ENCODE peak calls at places on chromosomes 12 and 14, in nine cellular contexts. One of them, this sample, is unnamed.

GRCh38 chr12:79373896-79374499 is 316.8 kb downstream of the PAWR start:
- DNase-seq in iPS-NIHi11: peak
- DNase-seq in aorta: no peak
- DNase-seq in astrocyte of the spinal cord: peak
- DNase-seq in LHCN-M2: peak
- DNase-seq in esophagus squamous epithelium: no peak
- DNase-seq in effector CD8-positive, alpha-beta T cell: no peak
- DNase-seq in GM12865: peak
- DNase-seq in RCC 7860: no peak
- DNase-seq in this sample: no peak

GRCh38 chr14:72788255-72788654 is 105.6 kb downstream of the DPF3 start:
- DNase-seq in esophagus squamous epithelium: no peak
- DNase-seq in iPS-NIHi11: no peak
- DNase-seq in RCC 7860: no peak
- DNase-seq in LHCN-M2: no peak
- DNase-seq in aorta: no peak
- DNase-seq in effector CD8-positive, alpha-beta T cell: no peak
- DNase-seq in GM12865: peak
- DNase-seq in astrocyte of the spinal cord: no peak
- DNase-seq in this sample: no peak

GRCh38 chr12:8078400-8078799 is 3.7 kb upstream of the NECAP1 start:
- DNase-seq in iPS-NIHi11: peak
- DNase-seq in LHCN-M2: peak
- DNase-seq in effector CD8-positive, alpha-beta T cell: peak
- DNase-seq in RCC 7860: peak
- DNase-seq in astrocyte of the spinal cord: peak
- DNase-seq in aorta: peak
- DNase-seq in esophagus squamous epithelium: no peak
- DNase-seq in GM12865: peak
- DNase-seq in this sample: no peak

GRCh38 chr14:87409401-87409800 is 583.6 kb downstream of the GALC start:
- DNase-seq in iPS-NIHi11: no peak
- DNase-seq in astrocyte of the spinal cord: no peak
- DNase-seq in LHCN-M2: no peak
- DNase-seq in aorta: no peak
- DNase-seq in effector CD8-positive, alpha-beta T cell: no peak
- DNase-seq in GM12865: no peak
- DNase-seq in esophagus squamous epithelium: no peak
- DNase-seq in RCC 7860: no peak
- DNase-seq in this sample: no peak

GRCh38 chr12:132143328-132144071 is 619 bp downstream of the DDX51 start:
- DNase-seq in RCC 7860: no peak
- DNase-seq in effector CD8-positive, alpha-beta T cell: no peak
- DNase-seq in LHCN-M2: no peak
- DNase-seq in aorta: peak
- DNase-seq in GM12865: peak
- DNase-seq in esophagus squamous epithelium: no peak
- DNase-seq in astrocyte of the spinal cord: no peak
- DNase-seq in iPS-NIHi11: peak
- DNase-seq in this sample: no peak

GRCh38 chr12:79300199-79300568 is 390.6 kb downstream of the PAWR start:
- DNase-seq in astrocyte of the spinal cord: peak
- DNase-seq in effector CD8-positive, alpha-beta T cell: no peak
- DNase-seq in iPS-NIHi11: no peak
- DNase-seq in esophagus squamous epithelium: no peak
- DNase-seq in GM12865: no peak
- DNase-seq in aorta: no peak
- DNase-seq in RCC 7860: no peak
- DNase-seq in LHCN-M2: peak
- DNase-seq in this sample: no peak

GRCh38 chr14:94483729-94484275 is 7.8 kb upstream of the SERPINA9 start:
- DNase-seq in LHCN-M2: peak
- DNase-seq in GM12865: no peak
- DNase-seq in astrocyte of the spinal cord: no peak
- DNase-seq in iPS-NIHi11: no peak
- DNase-seq in aorta: no peak
- DNase-seq in RCC 7860: peak
- DNase-seq in esophagus squamous epithelium: no peak
- DNase-seq in effector CD8-positive, alpha-beta T cell: no peak
- DNase-seq in this sample: no peak

GRCh38 chr14:51575225-51576111 is 76.2 kb upstream of the FRMD6 start:
- DNase-seq in LHCN-M2: no peak
- DNase-seq in esophagus squamous epithelium: no peak
- DNase-seq in RCC 7860: no peak
- DNase-seq in iPS-NIHi11: no peak
- DNase-seq in effector CD8-positive, alpha-beta T cell: no peak
- DNase-seq in GM12865: no peak
- DNase-seq in astrocyte of the spinal cord: no peak
- DNase-seq in aorta: no peak
- DNase-seq in this sample: peak

GRCh38 chr12:62732861-62733427 is 202.0 kb downstream of the PPM1H start:
- DNase-seq in esophagus squamous epithelium: no peak
- DNase-seq in aorta: no peak
- DNase-seq in GM12865: peak
- DNase-seq in effector CD8-positive, alpha-beta T cell: no peak
- DNase-seq in astrocyte of the spinal cord: peak
- DNase-seq in iPS-NIHi11: no peak
- DNase-seq in LHCN-M2: peak
- DNase-seq in RCC 7860: peak
- DNase-seq in this sample: no peak

GRCh38 chr12:93616584-93617101 is 44.2 kb downstream of the SOCS2 start:
- DNase-seq in LHCN-M2: no peak
- DNase-seq in iPS-NIHi11: peak
- DNase-seq in effector CD8-positive, alpha-beta T cell: no peak
- DNase-seq in esophagus squamous epithelium: no peak
- DNase-seq in GM12865: no peak
- DNase-seq in astrocyte of the spinal cord: peak
- DNase-seq in aorta: no peak
- DNase-seq in RCC 7860: peak
- DNase-seq in this sample: no peak

GRCh38 chr14:40398981-40399380 is 966.7 kb upstream of the FBXO33 start:
- DNase-seq in RCC 7860: no peak
- DNase-seq in astrocyte of the spinal cord: no peak
- DNase-seq in effector CD8-positive, alpha-beta T cell: no peak
- DNase-seq in esophagus squamous epithelium: no peak
- DNase-seq in LHCN-M2: no peak
- DNase-seq in iPS-NIHi11: no peak
- DNase-seq in GM12865: no peak
- DNase-seq in aorta: no peak
- DNase-seq in this sample: no peak

GRCh38 chr12:54005853-54006699 is 2.7 kb upstream of the HOXC8 start:
- DNase-seq in effector CD8-positive, alpha-beta T cell: peak
- DNase-seq in aorta: peak
- DNase-seq in iPS-NIHi11: peak
- DNase-seq in RCC 7860: peak
- DNase-seq in astrocyte of the spinal cord: peak
- DNase-seq in LHCN-M2: peak
- DNase-seq in esophagus squamous epithelium: peak
- DNase-seq in GM12865: peak
- DNase-seq in this sample: peak

GRCh38 chr12:79424109-79424721 is 266.5 kb downstream of the PAWR start:
- DNase-seq in aorta: no peak
- DNase-seq in esophagus squamous epithelium: no peak
- DNase-seq in RCC 7860: peak
- DNase-seq in effector CD8-positive, alpha-beta T cell: no peak
- DNase-seq in iPS-NIHi11: no peak
- DNase-seq in astrocyte of the spinal cord: peak
- DNase-seq in LHCN-M2: peak
- DNase-seq in GM12865: no peak
- DNase-seq in this sample: no peak

GRCh38 chr12:132385923-132386751 is 56.7 kb upstream of the GALNT9 start:
- DNase-seq in iPS-NIHi11: no peak
- DNase-seq in astrocyte of the spinal cord: no peak
- DNase-seq in GM12865: no peak
- DNase-seq in RCC 7860: no peak
- DNase-seq in esophagus squamous epithelium: no peak
- DNase-seq in effector CD8-positive, alpha-beta T cell: no peak
- DNase-seq in LHCN-M2: no peak
- DNase-seq in aorta: peak
- DNase-seq in this sample: no peak

GRCh38 chr12:70002097-70002911 is 177.3 kb downstream of the MYRFL start:
- DNase-seq in LHCN-M2: no peak
- DNase-seq in RCC 7860: no peak
- DNase-seq in GM12865: no peak
- DNase-seq in esophagus squamous epithelium: no peak
- DNase-seq in iPS-NIHi11: no peak
- DNase-seq in aorta: peak
- DNase-seq in astrocyte of the spinal cord: no peak
- DNase-seq in effector CD8-positive, alpha-beta T cell: no peak
- DNase-seq in this sample: peak

GRCh38 chr12:76586764-76587395 is 27.3 kb upstream of the OSBPL8 start:
- DNase-seq in RCC 7860: no peak
- DNase-seq in effector CD8-positive, alpha-beta T cell: peak
- DNase-seq in LHCN-M2: peak
- DNase-seq in astrocyte of the spinal cord: peak
- DNase-seq in esophagus squamous epithelium: no peak
- DNase-seq in aorta: no peak
- DNase-seq in GM12865: peak
- DNase-seq in iPS-NIHi11: no peak
- DNase-seq in this sample: no peak

GRCh38 chr14:93548102-93548843 is 117.5 kb downstream of the UNC79 start:
- DNase-seq in GM12865: peak
- DNase-seq in aorta: no peak
- DNase-seq in LHCN-M2: no peak
- DNase-seq in RCC 7860: peak
- DNase-seq in astrocyte of the spinal cord: no peak
- DNase-seq in esophagus squamous epithelium: no peak
- DNase-seq in iPS-NIHi11: no peak
- DNase-seq in effector CD8-positive, alpha-beta T cell: no peak
- DNase-seq in this sample: no peak

GRCh38 chr14:45970589-45970988 is 681.0 kb downstream of the RPL10L start:
- DNase-seq in esophagus squamous epithelium: no peak
- DNase-seq in astrocyte of the spinal cord: no peak
- DNase-seq in iPS-NIHi11: no peak
- DNase-seq in aorta: no peak
- DNase-seq in RCC 7860: no peak
- DNase-seq in effector CD8-positive, alpha-beta T cell: no peak
- DNase-seq in LHCN-M2: no peak
- DNase-seq in GM12865: no peak
- DNase-seq in this sample: no peak

GRCh38 chr12:123140675-123141614 is 9.9 kb downstream of the PITPNM2 start:
- DNase-seq in GM12865: no peak
- DNase-seq in RCC 7860: no peak
- DNase-seq in aorta: no peak
- DNase-seq in effector CD8-positive, alpha-beta T cell: no peak
- DNase-seq in iPS-NIHi11: no peak
- DNase-seq in esophagus squamous epithelium: no peak
- DNase-seq in LHCN-M2: no peak
- DNase-seq in astrocyte of the spinal cord: no peak
- DNase-seq in this sample: no peak

GRCh38 chr12:102093319-102093718 is 26.6 kb downstream of the NUP37 start:
- DNase-seq in iPS-NIHi11: no peak
- DNase-seq in esophagus squamous epithelium: no peak
- DNase-seq in aorta: no peak
- DNase-seq in GM12865: no peak
- DNase-seq in effector CD8-positive, alpha-beta T cell: no peak
- DNase-seq in LHCN-M2: peak
- DNase-seq in astrocyte of the spinal cord: peak
- DNase-seq in RCC 7860: no peak
- DNase-seq in this sample: no peak

GRCh38 chr12:127245009-127245408 is 1022.0 kb upstream of the TMEM132C start:
- DNase-seq in effector CD8-positive, alpha-beta T cell: no peak
- DNase-seq in GM12865: no peak
- DNase-seq in esophagus squamous epithelium: no peak
- DNase-seq in aorta: no peak
- DNase-seq in LHCN-M2: no peak
- DNase-seq in RCC 7860: no peak
- DNase-seq in iPS-NIHi11: no peak
- DNase-seq in astrocyte of the spinal cord: peak
- DNase-seq in this sample: no peak

GRCh38 chr14:70097576-70098256 is 91.0 kb downstream of the SLC8A3 start:
- DNase-seq in effector CD8-positive, alpha-beta T cell: no peak
- DNase-seq in LHCN-M2: peak
- DNase-seq in RCC 7860: no peak
- DNase-seq in esophagus squamous epithelium: no peak
- DNase-seq in aorta: no peak
- DNase-seq in astrocyte of the spinal cord: no peak
- DNase-seq in iPS-NIHi11: no peak
- DNase-seq in GM12865: no peak
- DNase-seq in this sample: no peak

GRCh38 chr14:55418411-55418810 is 6.8 kb upstream of the ATG14 start:
- DNase-seq in esophagus squamous epithelium: no peak
- DNase-seq in iPS-NIHi11: no peak
- DNase-seq in astrocyte of the spinal cord: no peak
- DNase-seq in effector CD8-positive, alpha-beta T cell: no peak
- DNase-seq in GM12865: no peak
- DNase-seq in aorta: no peak
- DNase-seq in LHCN-M2: peak
- DNase-seq in RCC 7860: no peak
- DNase-seq in this sample: no peak

GRCh38 chr12:59737725-59738463 is 142.1 kb downstream of the SLC16A7 start:
- DNase-seq in astrocyte of the spinal cord: no peak
- DNase-seq in esophagus squamous epithelium: no peak
- DNase-seq in iPS-NIHi11: no peak
- DNase-seq in LHCN-M2: no peak
- DNase-seq in GM12865: no peak
- DNase-seq in effector CD8-positive, alpha-beta T cell: no peak
- DNase-seq in aorta: no peak
- DNase-seq in RCC 7860: no peak
- DNase-seq in this sample: no peak

GRCh38 chr14:104795781-104796681 is 483 bp upstream of the AKT1 start:
- DNase-seq in LHCN-M2: peak
- DNase-seq in esophagus squamous epithelium: no peak
- DNase-seq in aorta: peak
- DNase-seq in GM12865: peak
- DNase-seq in effector CD8-positive, alpha-beta T cell: peak
- DNase-seq in iPS-NIHi11: peak
- DNase-seq in astrocyte of the spinal cord: no peak
- DNase-seq in RCC 7860: no peak
- DNase-seq in this sample: peak

GRCh38 chr12:106840217-106840616 is 65.7 kb downstream of the RIC8B start:
- DNase-seq in esophagus squamous epithelium: no peak
- DNase-seq in GM12865: no peak
- DNase-seq in LHCN-M2: no peak
- DNase-seq in aorta: no peak
- DNase-seq in effector CD8-positive, alpha-beta T cell: no peak
- DNase-seq in RCC 7860: peak
- DNase-seq in astrocyte of the spinal cord: peak
- DNase-seq in iPS-NIHi11: peak
- DNase-seq in this sample: no peak

GRCh38 chr12:47080725-47081502 is 1.2 kb upstream of the AMIGO2 start:
- DNase-seq in aorta: peak
- DNase-seq in astrocyte of the spinal cord: peak
- DNase-seq in esophagus squamous epithelium: no peak
- DNase-seq in GM12865: no peak
- DNase-seq in effector CD8-positive, alpha-beta T cell: peak
- DNase-seq in iPS-NIHi11: peak
- DNase-seq in RCC 7860: peak
- DNase-seq in LHCN-M2: peak
- DNase-seq in this sample: peak

GRCh38 chr12:48972213-48973021 is 882 bp upstream of the WNT10B start:
- DNase-seq in astrocyte of the spinal cord: no peak
- DNase-seq in GM12865: no peak
- DNase-seq in esophagus squamous epithelium: no peak
- DNase-seq in effector CD8-positive, alpha-beta T cell: no peak
- DNase-seq in iPS-NIHi11: no peak
- DNase-seq in aorta: no peak
- DNase-seq in RCC 7860: peak
- DNase-seq in LHCN-M2: peak
- DNase-seq in this sample: no peak

GRCh38 chr12:130764475-130765185 is 48.5 kb upstream of the RIMBP2 start:
- DNase-seq in aorta: no peak
- DNase-seq in RCC 7860: no peak
- DNase-seq in esophagus squamous epithelium: no peak
- DNase-seq in LHCN-M2: peak
- DNase-seq in effector CD8-positive, alpha-beta T cell: peak
- DNase-seq in astrocyte of the spinal cord: peak
- DNase-seq in GM12865: peak
- DNase-seq in iPS-NIHi11: no peak
- DNase-seq in this sample: no peak

GRCh38 chr12:130147875-130148596 is 14.2 kb upstream of the FZD10 start:
- DNase-seq in RCC 7860: no peak
- DNase-seq in astrocyte of the spinal cord: no peak
- DNase-seq in esophagus squamous epithelium: no peak
- DNase-seq in iPS-NIHi11: no peak
- DNase-seq in GM12865: no peak
- DNase-seq in LHCN-M2: no peak
- DNase-seq in aorta: no peak
- DNase-seq in effector CD8-positive, alpha-beta T cell: no peak
- DNase-seq in this sample: no peak

GRCh38 chr14:69794791-69795190 is 2.2 kb downstream of the SLC10A1 start:
- DNase-seq in astrocyte of the spinal cord: no peak
- DNase-seq in RCC 7860: no peak
- DNase-seq in LHCN-M2: no peak
- DNase-seq in iPS-NIHi11: no peak
- DNase-seq in aorta: no peak
- DNase-seq in GM12865: no peak
- DNase-seq in effector CD8-positive, alpha-beta T cell: no peak
- DNase-seq in esophagus squamous epithelium: no peak
- DNase-seq in this sample: no peak